ENCODE peak calls at places on chromosomes 7 and 10, in seven cellular contexts. Q, O, L, E, F, V and C are unnamed samples.

GRCh38 chr7:155412416-155413253 is 45.3 kb upstream of the EN2 start:
- DNase-seq in O (no peak), E (peak; percentile 7), L (peak; percentile 46), Q (peak; percentile 44), F (peak; percentile 51), V (peak; percentile 70), C (peak; percentile 51)

GRCh38 chr10:634256-634655 is 55.2 kb downstream of the DIP2C start:
- DNase-seq in L (no peak), F (no peak), E (no peak), V (no peak), O (no peak), Q (no peak), C (no peak)

GRCh38 chr7:117157121-117157870 is 165.6 kb downstream of the WNT2 start:
- DNase-seq in V (no peak), O (no peak), L (peak; percentile 37), E (no peak), Q (no peak), F (peak; percentile 56), C (no peak)

GRCh38 chr10:94403034-94403822 is 887 bp downstream of the TBC1D12 start:
- DNase-seq in O (peak; percentile 39), E (no peak), V (peak; percentile 78), Q (no peak), F (peak; percentile 84), L (peak; percentile 72), C (peak; percentile 5)

GRCh38 chr7:97009753-97010732 is 4.7 kb downstream of the DLX6 start:
- DNase-seq in V (no peak), O (no peak), E (no peak), Q (no peak), F (no peak), L (no peak), C (no peak)

GRCh38 chr7:52639981-52640380 is 395.5 kb upstream of the POM121L12 start:
- DNase-seq in L (no peak), F (no peak), Q (no peak), V (no peak), E (no peak), O (peak; percentile 65), C (no peak)

GRCh38 chr7:2470204-2471021 is 5.8 kb downstream of the GRIFIN start:
- DNase-seq in E (no peak), Q (no peak), V (no peak), F (no peak), L (no peak), O (no peak), C (no peak)

GRCh38 chr10:70880077-70880534 is 8.3 kb downstream of the PCBD1 start:
- DNase-seq in O (no peak), F (peak; percentile 82), L (peak; percentile 86), E (peak; percentile 70), V (peak; percentile 74), Q (peak; percentile 81), C (peak; percentile 69)

GRCh38 chr10:27319752-27320561 is 79.4 kb upstream of the ACBD5 start:
- DNase-seq in L (peak; percentile 81), V (peak; percentile 53), Q (no peak), F (peak; percentile 63), E (peak; percentile 5), O (peak; percentile 48), C (peak; percentile 57)

GRCh38 chr7:130324270-130324669 is 20.3 kb upstream of the CPA5 start:
- DNase-seq in V (no peak), F (peak; percentile 12), Q (no peak), L (no peak), E (no peak), O (no peak), C (no peak)

GRCh38 chr7:41652265-41652664 is 50.6 kb downstream of the INHBA start:
- DNase-seq in F (no peak), L (no peak), E (no peak), Q (no peak), V (no peak), O (no peak), C (no peak)

GRCh38 chr7:151079199-151079910 is 1.3 kb downstream of the FASTK start:
- DNase-seq in V (no peak), O (no peak), L (no peak), F (no peak), E (no peak), Q (no peak), C (no peak)

GRCh38 chr7:100580466-100581283 is 5.3 kb downstream of the LRCH4 start:
- DNase-seq in F (no peak), L (no peak), Q (no peak), V (no peak), O (no peak), E (no peak), C (no peak)

GRCh38 chr10:100370976-100371706 is 24.1 kb downstream of the SCD start:
- DNase-seq in Q (peak; percentile 60), E (peak; percentile 16), F (peak; percentile 91), V (peak; percentile 94), L (peak; percentile 71), O (no peak), C (peak; percentile 56)

GRCh38 chr10:67815571-67816059 is 22.4 kb downstream of the DNAJC12 start:
- DNase-seq in F (peak; percentile 30), Q (no peak), L (no peak), O (no peak), V (no peak), E (no peak), C (no peak)

GRCh38 chr7:40865441-40866233 is 730.8 kb downstream of the SUGCT start:
- DNase-seq in Q (no peak), O (no peak), F (no peak), V (no peak), E (no peak), L (no peak), C (no peak)

GRCh38 chr10:6843477-6843876 is 263.4 kb upstream of the PRKCQ start:
- DNase-seq in E (no peak), F (peak; percentile 4), V (no peak), L (no peak), Q (no peak), O (no peak), C (peak; percentile 43)

GRCh38 chr7:70710011-70710480 is 421.9 kb upstream of the GALNT17 start:
- DNase-seq in Q (no peak), L (no peak), F (peak; percentile 72), E (no peak), V (no peak), O (peak; percentile 86), C (no peak)

GRCh38 chr10:89609730-89610393 is 35.2 kb downstream of the PANK1 start:
- DNase-seq in L (no peak), O (no peak), F (no peak), V (no peak), E (no peak), Q (peak; percentile 1), C (no peak)

GRCh38 chr7:4851459-4852422 is 10.1 kb downstream of the PAPOLB start:
- DNase-seq in L (no peak), V (no peak), F (peak; percentile 34), O (no peak), E (no peak), Q (no peak), C (no peak)